ENCODE peak calls at places on chromosomes 12 and 14, in four cellular contexts. S is CD8-positive, alpha-beta memory T cell; U is cardiac fibroblast; D is naive thymus-derived CD4-positive, alpha-beta T cell. F is an unnamed sample.

GRCh38 chr14:95635051-95635450 is 51.2 kb upstream of the TCL1B start:
- DNase-seq in U (no peak), S (no peak), D (no peak), F (peak; percentile 27)

GRCh38 chr12:24948816-24949722 is at the start of gene BCAT1:
- DNase-seq in S (peak; percentile 21), U (peak; percentile 89), D (no peak), F (no peak)

GRCh38 chr12:105319691-105320209 is 10.7 kb upstream of the C12orf75 start:
- DNase-seq in S (no peak), D (no peak), U (no peak), F (no peak)

GRCh38 chr12:94841171-94841570 is 162.3 kb downstream of the NDUFA12 start:
- DNase-seq in S (no peak), U (no peak), D (no peak), F (no peak)

GRCh38 chr14:93582516-93582915 is 151.8 kb downstream of the UNC79 start:
- DNase-seq in D (no peak), S (no peak), U (no peak), F (no peak)

GRCh38 chr12:111099186-111099585 is 178.8 kb upstream of the MYL2 start:
- DNase-seq in U (no peak), D (no peak), S (no peak), F (no peak)

GRCh38 chr12:27425306-27425705 is 21.2 kb upstream of the SMCO2 start:
- DNase-seq in U (peak; percentile 37), D (no peak), S (no peak), F (no peak)

GRCh38 chr12:14693116-14693515 is 3.3 kb downstream of the GUCY2C start:
- DNase-seq in U (no peak), S (no peak), D (no peak), F (no peak)

GRCh38 chr12:33560653-33561208 is 121.1 kb upstream of the SYT10 start:
- DNase-seq in U (no peak), S (no peak), D (no peak), F (no peak)

GRCh38 chr12:6279631-6280030 is 30.9 kb upstream of the PLEKHG6 start:
- DNase-seq in U (no peak), S (no peak), D (no peak), F (no peak)

GRCh38 chr14:89534896-89535615 is 118.0 kb upstream of the FOXN3 start:
- DNase-seq in S (no peak), D (no peak), U (peak; percentile 55), F (no peak)

GRCh38 chr12:91099836-91100235 is 11.5 kb downstream of the LUM start:
- DNase-seq in D (no peak), S (no peak), U (no peak), F (no peak)

GRCh38 chr14:81313775-81314429 is 86.2 kb downstream of the STON2 start:
- DNase-seq in S (no peak), U (no peak), D (no peak), F (no peak)

GRCh38 chr12:7076493-7076892 is 15.8 kb downstream of the C1R start:
- DNase-seq in D (no peak), U (no peak), S (no peak), F (no peak)

GRCh38 chr12:77354766-77355362 is 289.5 kb upstream of the E2F7 start:
- DNase-seq in S (no peak), U (peak; percentile 28), D (no peak), F (no peak)

GRCh38 chr12:45893240-45893639 is 97.1 kb downstream of the SCAF11 start:
- DNase-seq in S (no peak), U (peak; percentile 40), D (no peak), F (no peak)

F was measured in T47D.